ENCODE peak calls at places on chromosomes 5 and 9, in eight cellular contexts. G is cardiac muscle cell, L is NCI-H774, J is GM04503, O is testis, T is kidney epithelial cell, H is A172, U is LHCN-M2. I is an unnamed sample.
A peak's percentile ranks its signal among the peaks of the same experiment; 100 is the strongest.

GRCh38 chr5:149414405-149415244 is 35.5 kb upstream of the IL17B start:
- DNase-seq in U (no peak), O (no peak), J (peak; percentile 64), L (no peak), G (peak; percentile 88), T (no peak), H (no peak), I (no peak)

GRCh38 chr9:132486706-132487350 is 76.8 kb downstream of the CFAP77 start:
- DNase-seq in J (no peak), L (no peak), O (no peak), T (no peak), G (no peak), H (no peak), U (no peak), I (no peak)

GRCh38 chr5:80105698-80106439 is 70.7 kb downstream of the THBS4 start:
- DNase-seq in H (no peak), L (no peak), T (no peak), J (no peak), U (no peak), O (no peak), G (no peak), I (no peak)

GRCh38 chr5:59666709-59667108 is 226.8 kb downstream of the PDE4D start:
- DNase-seq in O (no peak), H (no peak), J (no peak), T (no peak), L (no peak), G (no peak), U (no peak), I (no peak)

GRCh38 chr5:159208508-159209437 is 580 bp downstream of the RNF145 start:
- DNase-seq in T (no peak), H (no peak), L (no peak), G (peak; percentile 49), O (peak; percentile 58), U (no peak), J (no peak), I (peak; percentile 35)

GRCh38 chr9:38622083-38622674 is 1.8 kb upstream of the ANKRD18A start:
- DNase-seq in J (no peak), T (no peak), G (no peak), O (peak; percentile 72), H (no peak), L (peak; percentile 49), U (no peak), I (peak; percentile 49)

GRCh38 chr9:99069075-99069474 is 35.8 kb upstream of the TGFBR1 start:
- DNase-seq in L (no peak), U (no peak), T (no peak), G (no peak), O (no peak), J (no peak), H (no peak), I (no peak)

GRCh38 chr9:87708989-87709706 is 16.8 kb upstream of the CTSL start:
- DNase-seq in J (no peak), O (no peak), L (no peak), H (no peak), T (no peak), G (no peak), U (no peak), I (no peak)

GRCh38 chr9:103431809-103432208 is 436.7 kb downstream of the CYLC2 start:
- DNase-seq in H (no peak), T (no peak), U (no peak), J (no peak), G (no peak), O (no peak), L (no peak), I (no peak)

GRCh38 chr5:50325237-50325832 is 115.8 kb downstream of the EMB start:
- DNase-seq in J (no peak), G (peak; percentile 33), O (no peak), L (no peak), U (peak; percentile 29), H (peak; percentile 11), T (no peak), I (no peak)

GRCh38 chr5:79793722-79794121 is 104.1 kb downstream of the CMYA5 start:
- DNase-seq in L (no peak), J (no peak), U (no peak), H (no peak), O (no peak), G (no peak), T (no peak), I (no peak)

GRCh38 chr5:180034564-180034963 is 37.0 kb downstream of the RNF130 start:
- DNase-seq in O (no peak), L (no peak), T (peak; percentile 16), J (no peak), U (peak; percentile 61), H (peak; percentile 57), G (no peak), I (no peak)

GRCh38 chr9:7439355-7439978 is 360.1 kb downstream of the DMAC1 start:
- DNase-seq in T (no peak), L (no peak), J (no peak), U (peak; percentile 20), O (no peak), H (peak; percentile 4), G (peak; percentile 53), I (no peak)

GRCh38 chr9:133968966-133969617 is 23.0 kb downstream of the VAV2 start:
- DNase-seq in O (no peak), J (no peak), T (no peak), U (no peak), L (no peak), H (no peak), G (no peak), I (no peak)

GRCh38 chr9:127561491-127562270 is 50.4 kb upstream of the STXBP1 start:
- DNase-seq in G (peak; percentile 98), U (peak; percentile 99), J (peak; percentile 93), L (no peak), O (peak; percentile 65), H (peak; percentile 100), T (peak; percentile 98), I (no peak)

GRCh38 chr5:18483386-18483785 is 849.1 kb downstream of the TAF11L14 start:
- DNase-seq in T (peak; percentile 1), J (no peak), L (no peak), G (no peak), O (no peak), H (peak; percentile 40), U (no peak), I (no peak)

GRCh38 chr9:117779760-117780159 is 75.6 kb downstream of the TLR4 start:
- DNase-seq in J (no peak), L (no peak), H (no peak), T (no peak), O (no peak), G (peak; percentile 7), U (no peak), I (no peak)

GRCh38 chr9:5886114-5886939 is 4.4 kb upstream of the MLANA start:
- DNase-seq in J (no peak), U (peak; percentile 53), L (peak; percentile 85), H (peak; percentile 67), T (peak; percentile 29), O (peak; percentile 90), G (peak; percentile 80), I (peak; percentile 37)

GRCh38 chr9:74379718-74380117 is 117.4 kb upstream of the RORB start:
- DNase-seq in T (no peak), O (peak; percentile 63), H (peak; percentile 7), L (peak; percentile 22), J (no peak), G (peak; percentile 0), U (no peak), I (no peak)

GRCh38 chr5:9742848-9743247 is 112.7 kb upstream of the TAS2R1 start:
- DNase-seq in G (no peak), L (no peak), U (no peak), H (no peak), O (no peak), J (no peak), T (no peak), I (no peak)

GRCh38 chr5:104130320-104130719 is 567.7 kb upstream of the NUDT12 start:
- DNase-seq in U (no peak), H (no peak), J (no peak), T (no peak), L (no peak), G (no peak), O (no peak), I (no peak)

GRCh38 chr5:143554918-143555477 is 151.5 kb upstream of the NR3C1 start:
- DNase-seq in O (no peak), U (no peak), T (no peak), J (no peak), H (no peak), L (no peak), G (no peak), I (no peak)

GRCh38 chr5:133456933-133457402 is 155.4 kb downstream of the FSTL4 start:
- DNase-seq in U (no peak), T (no peak), H (no peak), L (no peak), J (peak; percentile 21), G (peak; percentile 54), O (no peak), I (no peak)

GRCh38 chr9:115593587-115594091 is 475.7 kb upstream of the TNC start:
- DNase-seq in J (no peak), O (no peak), H (peak; percentile 64), U (peak; percentile 68), L (peak; percentile 53), G (peak; percentile 68), T (no peak), I (no peak)

GRCh38 chr5:74552101-74552500 is 88.4 kb downstream of the ENC1 start:
- DNase-seq in J (no peak), T (no peak), G (peak; percentile 2), H (peak; percentile 31), U (no peak), L (no peak), O (no peak), I (no peak)

GRCh38 chr5:63962345-63962744 is at the start of gene HTR1A:
- DNase-seq in G (no peak), O (no peak), J (no peak), H (no peak), L (no peak), T (no peak), U (no peak), I (no peak)

GRCh38 chr5:162128117-162128516 is 60.5 kb downstream of the GABRG2 start:
- DNase-seq in J (no peak), H (no peak), U (no peak), T (no peak), G (no peak), O (no peak), L (no peak), I (no peak)

GRCh38 chr9:68981825-68982224 is 32.1 kb downstream of the PRKACG start:
- DNase-seq in L (no peak), H (no peak), O (no peak), T (peak; percentile 38), G (peak; percentile 13), J (no peak), U (no peak), I (no peak)

GRCh38 chr9:73023025-73023541 is 70.2 kb upstream of the ALDH1A1 start:
- DNase-seq in O (peak; percentile 63), J (peak; percentile 10), T (peak; percentile 29), L (peak; percentile 7), H (peak; percentile 49), G (peak; percentile 81), U (peak; percentile 77), I (peak; percentile 13)

GRCh38 chr5:178606269-178606668 is 16.1 kb upstream of the COL23A1 start:
- DNase-seq in H (no peak), U (no peak), T (no peak), J (no peak), G (peak; percentile 55), L (no peak), O (no peak), I (no peak)

GRCh38 chr9:136725612-136726011 is 13.2 kb downstream of the DIPK1B start:
- DNase-seq in J (no peak), H (peak; percentile 79), G (peak; percentile 75), U (no peak), O (no peak), L (no peak), T (no peak), I (no peak)

GRCh38 chr5:1386274-1386717 is 41.4 kb upstream of the CLPTM1L start:
- DNase-seq in H (no peak), J (no peak), T (no peak), O (peak; percentile 65), U (no peak), L (peak; percentile 82), G (peak; percentile 47), I (peak; percentile 26)

GRCh38 chr5:148209151-148209550 is 6.3 kb downstream of the SPINK6 start:
- DNase-seq in T (no peak), G (peak; percentile 8), H (no peak), J (no peak), U (no peak), L (peak; percentile 31), O (no peak), I (no peak)

GRCh38 chr9:124263800-124264426 is 6.2 kb downstream of the NEK6 start:
- DNase-seq in U (no peak), H (no peak), T (no peak), G (no peak), O (no peak), J (no peak), L (no peak), I (no peak)